ENCODE peak calls at places on chromosomes 1 and 21, in nine cellular contexts. One of them, this sample, is unnamed.

GRCh38 chr21:37338671-37339526 is 27.7 kb upstream of the DYRK1A start:
- DNase-seq in memory B cell: no peak
- DNase-seq in AML-193: no peak
- DNase-seq in amygdala: no peak
- DNase-seq in C1 segment of cervical spinal cord: no peak
- DNase-seq in mesothelial cell of epicardium: peak; percentile 39
- DNase-seq in neural crest cell: no peak
- DNase-seq in stimulated activated CD4-positive, alpha-beta T cell treated with anti-CD3 and anti-CD28 coated beads, Interleukin-1b, Interleukin-23, amount 100 ng/mL, for 4 hours: no peak
- DNase-seq in caudate nucleus: no peak
- DNase-seq in this sample: no peak

GRCh38 chr1:227791425-227792090 is 23.9 kb upstream of the PRSS38 start:
- DNase-seq in amygdala: no peak
- DNase-seq in C1 segment of cervical spinal cord: no peak
- DNase-seq in memory B cell: no peak
- DNase-seq in stimulated activated CD4-positive, alpha-beta T cell treated with anti-CD3 and anti-CD28 coated beads, Interleukin-1b, Interleukin-23, amount 100 ng/mL, for 4 hours: no peak
- DNase-seq in AML-193: no peak
- DNase-seq in neural crest cell: no peak
- DNase-seq in mesothelial cell of epicardium: no peak
- DNase-seq in caudate nucleus: no peak
- DNase-seq in this sample: no peak

GRCh38 chr1:22044690-22045420 is 7.7 kb upstream of the CDC42 start:
- DNase-seq in AML-193: no peak
- DNase-seq in stimulated activated CD4-positive, alpha-beta T cell treated with anti-CD3 and anti-CD28 coated beads, Interleukin-1b, Interleukin-23, amount 100 ng/mL, for 4 hours: no peak
- DNase-seq in C1 segment of cervical spinal cord: no peak
- DNase-seq in caudate nucleus: no peak
- DNase-seq in memory B cell: no peak
- DNase-seq in amygdala: no peak
- DNase-seq in mesothelial cell of epicardium: no peak
- DNase-seq in neural crest cell: no peak
- DNase-seq in this sample: no peak

GRCh38 chr1:174996474-174996873 is 3.3 kb upstream of the CACYBP start:
- DNase-seq in memory B cell: no peak
- DNase-seq in C1 segment of cervical spinal cord: no peak
- DNase-seq in mesothelial cell of epicardium: no peak
- DNase-seq in amygdala: no peak
- DNase-seq in caudate nucleus: no peak
- DNase-seq in stimulated activated CD4-positive, alpha-beta T cell treated with anti-CD3 and anti-CD28 coated beads, Interleukin-1b, Interleukin-23, amount 100 ng/mL, for 4 hours: no peak
- DNase-seq in AML-193: no peak
- DNase-seq in neural crest cell: no peak
- DNase-seq in this sample: no peak

GRCh38 chr1:77378723-77379533 is 97.1 kb downstream of the AK5 start:
- DNase-seq in neural crest cell: no peak
- DNase-seq in amygdala: no peak
- DNase-seq in mesothelial cell of epicardium: no peak
- DNase-seq in AML-193: no peak
- DNase-seq in stimulated activated CD4-positive, alpha-beta T cell treated with anti-CD3 and anti-CD28 coated beads, Interleukin-1b, Interleukin-23, amount 100 ng/mL, for 4 hours: no peak
- DNase-seq in caudate nucleus: no peak
- DNase-seq in memory B cell: no peak
- DNase-seq in C1 segment of cervical spinal cord: no peak
- DNase-seq in this sample: no peak

GRCh38 chr1:34808051-34808810 is 15.4 kb downstream of the GJA4 start:
- DNase-seq in C1 segment of cervical spinal cord: no peak
- DNase-seq in memory B cell: no peak
- DNase-seq in amygdala: no peak
- DNase-seq in neural crest cell: no peak
- DNase-seq in stimulated activated CD4-positive, alpha-beta T cell treated with anti-CD3 and anti-CD28 coated beads, Interleukin-1b, Interleukin-23, amount 100 ng/mL, for 4 hours: no peak
- DNase-seq in caudate nucleus: no peak
- DNase-seq in mesothelial cell of epicardium: no peak
- DNase-seq in AML-193: no peak
- DNase-seq in this sample: no peak

GRCh38 chr1:63321061-63321787 is 1.1 kb upstream of the FOXD3 start:
- DNase-seq in neural crest cell: peak; percentile 25
- DNase-seq in memory B cell: peak; percentile 27
- DNase-seq in caudate nucleus: no peak
- DNase-seq in AML-193: no peak
- DNase-seq in stimulated activated CD4-positive, alpha-beta T cell treated with anti-CD3 and anti-CD28 coated beads, Interleukin-1b, Interleukin-23, amount 100 ng/mL, for 4 hours: no peak
- DNase-seq in C1 segment of cervical spinal cord: no peak
- DNase-seq in amygdala: no peak
- DNase-seq in mesothelial cell of epicardium: no peak
- DNase-seq in this sample: no peak

GRCh38 chr1:107152332-107152731 is 11.5 kb downstream of the NTNG1 start:
- DNase-seq in stimulated activated CD4-positive, alpha-beta T cell treated with anti-CD3 and anti-CD28 coated beads, Interleukin-1b, Interleukin-23, amount 100 ng/mL, for 4 hours: no peak
- DNase-seq in neural crest cell: no peak
- DNase-seq in caudate nucleus: no peak
- DNase-seq in C1 segment of cervical spinal cord: no peak
- DNase-seq in amygdala: no peak
- DNase-seq in mesothelial cell of epicardium: no peak
- DNase-seq in memory B cell: no peak
- DNase-seq in AML-193: no peak
- DNase-seq in this sample: no peak

GRCh38 chr1:172637522-172637921 is 21.4 kb upstream of the FASLG start:
- DNase-seq in mesothelial cell of epicardium: no peak
- DNase-seq in memory B cell: no peak
- DNase-seq in caudate nucleus: no peak
- DNase-seq in AML-193: no peak
- DNase-seq in neural crest cell: no peak
- DNase-seq in C1 segment of cervical spinal cord: no peak
- DNase-seq in amygdala: no peak
- DNase-seq in stimulated activated CD4-positive, alpha-beta T cell treated with anti-CD3 and anti-CD28 coated beads, Interleukin-1b, Interleukin-23, amount 100 ng/mL, for 4 hours: no peak
- DNase-seq in this sample: peak; percentile 17

GRCh38 chr1:221908573-221908972 is 166.7 kb upstream of the DUSP10 start:
- DNase-seq in stimulated activated CD4-positive, alpha-beta T cell treated with anti-CD3 and anti-CD28 coated beads, Interleukin-1b, Interleukin-23, amount 100 ng/mL, for 4 hours: no peak
- DNase-seq in neural crest cell: no peak
- DNase-seq in C1 segment of cervical spinal cord: no peak
- DNase-seq in AML-193: no peak
- DNase-seq in amygdala: no peak
- DNase-seq in mesothelial cell of epicardium: no peak
- DNase-seq in memory B cell: no peak
- DNase-seq in caudate nucleus: no peak
- DNase-seq in this sample: no peak

GRCh38 chr1:207850621-207851407 is 60.1 kb downstream of the CD34 start:
- DNase-seq in neural crest cell: no peak
- DNase-seq in amygdala: no peak
- DNase-seq in stimulated activated CD4-positive, alpha-beta T cell treated with anti-CD3 and anti-CD28 coated beads, Interleukin-1b, Interleukin-23, amount 100 ng/mL, for 4 hours: no peak
- DNase-seq in mesothelial cell of epicardium: no peak
- DNase-seq in caudate nucleus: no peak
- DNase-seq in AML-193: no peak
- DNase-seq in C1 segment of cervical spinal cord: no peak
- DNase-seq in memory B cell: no peak
- DNase-seq in this sample: no peak

GRCh38 chr1:109761227-109762038 is 2.3 kb downstream of the EPS8L3 start:
- DNase-seq in stimulated activated CD4-positive, alpha-beta T cell treated with anti-CD3 and anti-CD28 coated beads, Interleukin-1b, Interleukin-23, amount 100 ng/mL, for 4 hours: no peak
- DNase-seq in AML-193: no peak
- DNase-seq in caudate nucleus: no peak
- DNase-seq in amygdala: no peak
- DNase-seq in mesothelial cell of epicardium: peak; percentile 36
- DNase-seq in neural crest cell: no peak
- DNase-seq in memory B cell: no peak
- DNase-seq in C1 segment of cervical spinal cord: no peak
- DNase-seq in this sample: no peak

GRCh38 chr1:169115891-169116585 is 9.5 kb downstream of the ATP1B1 start:
- DNase-seq in C1 segment of cervical spinal cord: peak; percentile 64
- DNase-seq in amygdala: no peak
- DNase-seq in stimulated activated CD4-positive, alpha-beta T cell treated with anti-CD3 and anti-CD28 coated beads, Interleukin-1b, Interleukin-23, amount 100 ng/mL, for 4 hours: no peak
- DNase-seq in AML-193: no peak
- DNase-seq in mesothelial cell of epicardium: peak; percentile 45
- DNase-seq in caudate nucleus: no peak
- DNase-seq in memory B cell: no peak
- DNase-seq in neural crest cell: no peak
- DNase-seq in this sample: no peak

GRCh38 chr1:2337081-2337480 is 54.3 kb downstream of the MORN1 start:
- DNase-seq in memory B cell: no peak
- DNase-seq in mesothelial cell of epicardium: no peak
- DNase-seq in AML-193: no peak
- DNase-seq in C1 segment of cervical spinal cord: no peak
- DNase-seq in neural crest cell: no peak
- DNase-seq in caudate nucleus: no peak
- DNase-seq in amygdala: no peak
- DNase-seq in stimulated activated CD4-positive, alpha-beta T cell treated with anti-CD3 and anti-CD28 coated beads, Interleukin-1b, Interleukin-23, amount 100 ng/mL, for 4 hours: no peak
- DNase-seq in this sample: no peak

GRCh38 chr1:12434174-12434573 is 183.8 kb downstream of the DHRS3 start:
- DNase-seq in memory B cell: no peak
- DNase-seq in stimulated activated CD4-positive, alpha-beta T cell treated with anti-CD3 and anti-CD28 coated beads, Interleukin-1b, Interleukin-23, amount 100 ng/mL, for 4 hours: peak; percentile 57
- DNase-seq in C1 segment of cervical spinal cord: no peak
- DNase-seq in AML-193: no peak
- DNase-seq in caudate nucleus: no peak
- DNase-seq in amygdala: no peak
- DNase-seq in neural crest cell: no peak
- DNase-seq in mesothelial cell of epicardium: no peak
- DNase-seq in this sample: peak; percentile 34

GRCh38 chr1:101996830-101997485 is at the start of gene OLFM3:
- DNase-seq in mesothelial cell of epicardium: peak; percentile 83
- DNase-seq in caudate nucleus: peak; percentile 24
- DNase-seq in amygdala: peak; percentile 9
- DNase-seq in AML-193: no peak
- DNase-seq in memory B cell: no peak
- DNase-seq in C1 segment of cervical spinal cord: no peak
- DNase-seq in stimulated activated CD4-positive, alpha-beta T cell treated with anti-CD3 and anti-CD28 coated beads, Interleukin-1b, Interleukin-23, amount 100 ng/mL, for 4 hours: no peak
- DNase-seq in neural crest cell: peak; percentile 61
- DNase-seq in this sample: peak; percentile 3

GRCh38 chr1:225888898-225889690 is at the start of gene LEFTY1:
- DNase-seq in caudate nucleus: no peak
- DNase-seq in AML-193: no peak
- DNase-seq in stimulated activated CD4-positive, alpha-beta T cell treated with anti-CD3 and anti-CD28 coated beads, Interleukin-1b, Interleukin-23, amount 100 ng/mL, for 4 hours: no peak
- DNase-seq in amygdala: no peak
- DNase-seq in neural crest cell: no peak
- DNase-seq in memory B cell: no peak
- DNase-seq in C1 segment of cervical spinal cord: no peak
- DNase-seq in mesothelial cell of epicardium: no peak
- DNase-seq in this sample: no peak

GRCh38 chr1:231800071-231800470 is 173.5 kb downstream of the DISC1 start:
- DNase-seq in AML-193: no peak
- DNase-seq in stimulated activated CD4-positive, alpha-beta T cell treated with anti-CD3 and anti-CD28 coated beads, Interleukin-1b, Interleukin-23, amount 100 ng/mL, for 4 hours: no peak
- DNase-seq in memory B cell: no peak
- DNase-seq in caudate nucleus: no peak
- DNase-seq in C1 segment of cervical spinal cord: no peak
- DNase-seq in neural crest cell: no peak
- DNase-seq in amygdala: no peak
- DNase-seq in mesothelial cell of epicardium: no peak
- DNase-seq in this sample: no peak

GRCh38 chr1:165228676-165229075 is 127.8 kb downstream of the LMX1A start:
- DNase-seq in amygdala: no peak
- DNase-seq in stimulated activated CD4-positive, alpha-beta T cell treated with anti-CD3 and anti-CD28 coated beads, Interleukin-1b, Interleukin-23, amount 100 ng/mL, for 4 hours: no peak
- DNase-seq in memory B cell: no peak
- DNase-seq in AML-193: no peak
- DNase-seq in C1 segment of cervical spinal cord: no peak
- DNase-seq in neural crest cell: no peak
- DNase-seq in caudate nucleus: no peak
- DNase-seq in mesothelial cell of epicardium: no peak
- DNase-seq in this sample: no peak

This sample was measured in putamen.